ENCODE peak calls at places on chromosomes 7 and 10, in ten cellular contexts. One of them, this sample, is unnamed.

GRCh38 chr10:50331486-50331885 is 80.2 kb upstream of the ASAH2 start:
- DNase-seq in KG1: no peak
- DNase-seq in GM18507: no peak
- DNase-seq in EL: no peak
- DNase-seq in activated CD4-positive, alpha-beta T cell treated with anti-CD3 and anti-CD28 coated beads for 24 hours: no peak
- DNase-seq in NCI-H460: no peak
- DNase-seq in NCI-H1436: no peak
- DNase-seq in stimulated activated CD8-positive, alpha-beta memory T cell treated with anti-CD3 and anti-CD28 coated beads, Interleukin-4, amount 100 ng/mL, for 24 hours: no peak
- DNase-seq in brain microvascular endothelial cell: no peak
- DNase-seq in T-helper 2 cell treated with Interferon-gamma antibody and Interleukin-4, amounts not matched to agents 5 μg/mL and 100 μg/mL, for 36 hours: no peak
- DNase-seq in this sample: no peak

GRCh38 chr7:91543646-91544045 is 279.4 kb downstream of the FZD1 start:
- DNase-seq in NCI-H460: no peak
- DNase-seq in activated CD4-positive, alpha-beta T cell treated with anti-CD3 and anti-CD28 coated beads for 24 hours: no peak
- DNase-seq in KG1: no peak
- DNase-seq in GM18507: no peak
- DNase-seq in NCI-H1436: no peak
- DNase-seq in T-helper 2 cell treated with Interferon-gamma antibody and Interleukin-4, amounts not matched to agents 5 μg/mL and 100 μg/mL, for 36 hours: no peak
- DNase-seq in brain microvascular endothelial cell: no peak
- DNase-seq in EL: no peak
- DNase-seq in stimulated activated CD8-positive, alpha-beta memory T cell treated with anti-CD3 and anti-CD28 coated beads, Interleukin-4, amount 100 ng/mL, for 24 hours: no peak
- DNase-seq in this sample: no peak

GRCh38 chr7:73742753-73743641 is 4.4 kb upstream of the ABHD11 start:
- DNase-seq in NCI-H1436: peak
- DNase-seq in brain microvascular endothelial cell: no peak
- DNase-seq in NCI-H460: no peak
- DNase-seq in GM18507: no peak
- DNase-seq in KG1: no peak
- DNase-seq in EL: no peak
- DNase-seq in T-helper 2 cell treated with Interferon-gamma antibody and Interleukin-4, amounts not matched to agents 5 μg/mL and 100 μg/mL, for 36 hours: no peak
- DNase-seq in activated CD4-positive, alpha-beta T cell treated with anti-CD3 and anti-CD28 coated beads for 24 hours: no peak
- DNase-seq in stimulated activated CD8-positive, alpha-beta memory T cell treated with anti-CD3 and anti-CD28 coated beads, Interleukin-4, amount 100 ng/mL, for 24 hours: no peak
- DNase-seq in this sample: no peak

GRCh38 chr10:78523453-78523852 is 489.8 kb downstream of the RPS24 start:
- DNase-seq in brain microvascular endothelial cell: no peak
- DNase-seq in activated CD4-positive, alpha-beta T cell treated with anti-CD3 and anti-CD28 coated beads for 24 hours: no peak
- DNase-seq in T-helper 2 cell treated with Interferon-gamma antibody and Interleukin-4, amounts not matched to agents 5 μg/mL and 100 μg/mL, for 36 hours: no peak
- DNase-seq in NCI-H1436: no peak
- DNase-seq in NCI-H460: no peak
- DNase-seq in stimulated activated CD8-positive, alpha-beta memory T cell treated with anti-CD3 and anti-CD28 coated beads, Interleukin-4, amount 100 ng/mL, for 24 hours: no peak
- DNase-seq in KG1: no peak
- DNase-seq in EL: no peak
- DNase-seq in GM18507: no peak
- DNase-seq in this sample: no peak

GRCh38 chr10:100562806-100563293 is 27.1 kb downstream of the HIF1AN start:
- DNase-seq in EL: peak
- DNase-seq in brain microvascular endothelial cell: peak
- DNase-seq in NCI-H1436: no peak
- DNase-seq in NCI-H460: no peak
- DNase-seq in stimulated activated CD8-positive, alpha-beta memory T cell treated with anti-CD3 and anti-CD28 coated beads, Interleukin-4, amount 100 ng/mL, for 24 hours: no peak
- DNase-seq in GM18507: no peak
- DNase-seq in activated CD4-positive, alpha-beta T cell treated with anti-CD3 and anti-CD28 coated beads for 24 hours: no peak
- DNase-seq in T-helper 2 cell treated with Interferon-gamma antibody and Interleukin-4, amounts not matched to agents 5 μg/mL and 100 μg/mL, for 36 hours: no peak
- DNase-seq in KG1: no peak
- DNase-seq in this sample: peak

GRCh38 chr7:45484094-45484493 is 90.1 kb upstream of the ADCY1 start:
- DNase-seq in GM18507: no peak
- DNase-seq in T-helper 2 cell treated with Interferon-gamma antibody and Interleukin-4, amounts not matched to agents 5 μg/mL and 100 μg/mL, for 36 hours: no peak
- DNase-seq in EL: no peak
- DNase-seq in activated CD4-positive, alpha-beta T cell treated with anti-CD3 and anti-CD28 coated beads for 24 hours: no peak
- DNase-seq in KG1: no peak
- DNase-seq in stimulated activated CD8-positive, alpha-beta memory T cell treated with anti-CD3 and anti-CD28 coated beads, Interleukin-4, amount 100 ng/mL, for 24 hours: no peak
- DNase-seq in brain microvascular endothelial cell: no peak
- DNase-seq in NCI-H460: no peak
- DNase-seq in NCI-H1436: no peak
- DNase-seq in this sample: no peak

GRCh38 chr10:72171175-72171630 is 44.6 kb upstream of the ANAPC16 start:
- DNase-seq in NCI-H1436: no peak
- DNase-seq in EL: peak
- DNase-seq in KG1: no peak
- DNase-seq in T-helper 2 cell treated with Interferon-gamma antibody and Interleukin-4, amounts not matched to agents 5 μg/mL and 100 μg/mL, for 36 hours: no peak
- DNase-seq in GM18507: no peak
- DNase-seq in NCI-H460: peak
- DNase-seq in brain microvascular endothelial cell: peak
- DNase-seq in activated CD4-positive, alpha-beta T cell treated with anti-CD3 and anti-CD28 coated beads for 24 hours: no peak
- DNase-seq in stimulated activated CD8-positive, alpha-beta memory T cell treated with anti-CD3 and anti-CD28 coated beads, Interleukin-4, amount 100 ng/mL, for 24 hours: no peak
- DNase-seq in this sample: no peak

GRCh38 chr10:13331641-13332040 is 16.5 kb downstream of the SEPHS1 start:
- DNase-seq in GM18507: no peak
- DNase-seq in NCI-H460: no peak
- DNase-seq in activated CD4-positive, alpha-beta T cell treated with anti-CD3 and anti-CD28 coated beads for 24 hours: no peak
- DNase-seq in NCI-H1436: no peak
- DNase-seq in EL: peak
- DNase-seq in brain microvascular endothelial cell: peak
- DNase-seq in stimulated activated CD8-positive, alpha-beta memory T cell treated with anti-CD3 and anti-CD28 coated beads, Interleukin-4, amount 100 ng/mL, for 24 hours: no peak
- DNase-seq in KG1: no peak
- DNase-seq in T-helper 2 cell treated with Interferon-gamma antibody and Interleukin-4, amounts not matched to agents 5 μg/mL and 100 μg/mL, for 36 hours: no peak
- DNase-seq in this sample: no peak

GRCh38 chr10:43218206-43218950 is 48.5 kb downstream of the RASGEF1A start:
- DNase-seq in T-helper 2 cell treated with Interferon-gamma antibody and Interleukin-4, amounts not matched to agents 5 μg/mL and 100 μg/mL, for 36 hours: no peak
- DNase-seq in EL: no peak
- DNase-seq in GM18507: no peak
- DNase-seq in KG1: no peak
- DNase-seq in stimulated activated CD8-positive, alpha-beta memory T cell treated with anti-CD3 and anti-CD28 coated beads, Interleukin-4, amount 100 ng/mL, for 24 hours: no peak
- DNase-seq in brain microvascular endothelial cell: no peak
- DNase-seq in activated CD4-positive, alpha-beta T cell treated with anti-CD3 and anti-CD28 coated beads for 24 hours: no peak
- DNase-seq in NCI-H1436: no peak
- DNase-seq in NCI-H460: no peak
- DNase-seq in this sample: no peak

GRCh38 chr7:140160308-140160707 is 16.5 kb downstream of the KDM7A start:
- DNase-seq in NCI-H460: no peak
- DNase-seq in T-helper 2 cell treated with Interferon-gamma antibody and Interleukin-4, amounts not matched to agents 5 μg/mL and 100 μg/mL, for 36 hours: no peak
- DNase-seq in activated CD4-positive, alpha-beta T cell treated with anti-CD3 and anti-CD28 coated beads for 24 hours: no peak
- DNase-seq in KG1: no peak
- DNase-seq in GM18507: no peak
- DNase-seq in EL: no peak
- DNase-seq in NCI-H1436: no peak
- DNase-seq in brain microvascular endothelial cell: no peak
- DNase-seq in stimulated activated CD8-positive, alpha-beta memory T cell treated with anti-CD3 and anti-CD28 coated beads, Interleukin-4, amount 100 ng/mL, for 24 hours: no peak
- DNase-seq in this sample: no peak

GRCh38 chr7:2106920-2107319 is 125.8 kb downstream of the MAD1L1 start:
- DNase-seq in T-helper 2 cell treated with Interferon-gamma antibody and Interleukin-4, amounts not matched to agents 5 μg/mL and 100 μg/mL, for 36 hours: no peak
- DNase-seq in brain microvascular endothelial cell: peak
- DNase-seq in EL: peak
- DNase-seq in NCI-H1436: no peak
- DNase-seq in GM18507: no peak
- DNase-seq in NCI-H460: no peak
- DNase-seq in stimulated activated CD8-positive, alpha-beta memory T cell treated with anti-CD3 and anti-CD28 coated beads, Interleukin-4, amount 100 ng/mL, for 24 hours: no peak
- DNase-seq in KG1: no peak
- DNase-seq in activated CD4-positive, alpha-beta T cell treated with anti-CD3 and anti-CD28 coated beads for 24 hours: no peak
- DNase-seq in this sample: peak

GRCh38 chr10:86226801-86227201 is 139.8 kb downstream of the GRID1 start:
- DNase-seq in NCI-H460: no peak
- DNase-seq in EL: no peak
- DNase-seq in T-helper 2 cell treated with Interferon-gamma antibody and Interleukin-4, amounts not matched to agents 5 μg/mL and 100 μg/mL, for 36 hours: no peak
- DNase-seq in KG1: no peak
- DNase-seq in stimulated activated CD8-positive, alpha-beta memory T cell treated with anti-CD3 and anti-CD28 coated beads, Interleukin-4, amount 100 ng/mL, for 24 hours: no peak
- DNase-seq in activated CD4-positive, alpha-beta T cell treated with anti-CD3 and anti-CD28 coated beads for 24 hours: no peak
- DNase-seq in NCI-H1436: no peak
- DNase-seq in brain microvascular endothelial cell: no peak
- DNase-seq in GM18507: no peak
- DNase-seq in this sample: no peak

GRCh38 chr7:105161366-105161765 is 147.4 kb downstream of the KMT2E start:
- DNase-seq in activated CD4-positive, alpha-beta T cell treated with anti-CD3 and anti-CD28 coated beads for 24 hours: no peak
- DNase-seq in stimulated activated CD8-positive, alpha-beta memory T cell treated with anti-CD3 and anti-CD28 coated beads, Interleukin-4, amount 100 ng/mL, for 24 hours: no peak
- DNase-seq in NCI-H460: no peak
- DNase-seq in KG1: no peak
- DNase-seq in GM18507: no peak
- DNase-seq in EL: no peak
- DNase-seq in brain microvascular endothelial cell: no peak
- DNase-seq in T-helper 2 cell treated with Interferon-gamma antibody and Interleukin-4, amounts not matched to agents 5 μg/mL and 100 μg/mL, for 36 hours: no peak
- DNase-seq in NCI-H1436: no peak
- DNase-seq in this sample: no peak

GRCh38 chr10:116536810-116537209 is 8.9 kb upstream of the PNLIP start:
- DNase-seq in activated CD4-positive, alpha-beta T cell treated with anti-CD3 and anti-CD28 coated beads for 24 hours: no peak
- DNase-seq in EL: no peak
- DNase-seq in NCI-H460: no peak
- DNase-seq in NCI-H1436: no peak
- DNase-seq in T-helper 2 cell treated with Interferon-gamma antibody and Interleukin-4, amounts not matched to agents 5 μg/mL and 100 μg/mL, for 36 hours: no peak
- DNase-seq in KG1: no peak
- DNase-seq in brain microvascular endothelial cell: no peak
- DNase-seq in stimulated activated CD8-positive, alpha-beta memory T cell treated with anti-CD3 and anti-CD28 coated beads, Interleukin-4, amount 100 ng/mL, for 24 hours: no peak
- DNase-seq in GM18507: no peak
- DNase-seq in this sample: no peak

GRCh38 chr10:7571992-7572391 is 94.8 kb downstream of the ITIH5 start:
- DNase-seq in EL: no peak
- DNase-seq in GM18507: no peak
- DNase-seq in T-helper 2 cell treated with Interferon-gamma antibody and Interleukin-4, amounts not matched to agents 5 μg/mL and 100 μg/mL, for 36 hours: no peak
- DNase-seq in brain microvascular endothelial cell: no peak
- DNase-seq in NCI-H1436: no peak
- DNase-seq in stimulated activated CD8-positive, alpha-beta memory T cell treated with anti-CD3 and anti-CD28 coated beads, Interleukin-4, amount 100 ng/mL, for 24 hours: no peak
- DNase-seq in NCI-H460: no peak
- DNase-seq in activated CD4-positive, alpha-beta T cell treated with anti-CD3 and anti-CD28 coated beads for 24 hours: no peak
- DNase-seq in KG1: no peak
- DNase-seq in this sample: no peak

GRCh38 chr7:13042605-13043236 is 355.3 kb downstream of the ARL4A start:
- DNase-seq in KG1: no peak
- DNase-seq in activated CD4-positive, alpha-beta T cell treated with anti-CD3 and anti-CD28 coated beads for 24 hours: no peak
- DNase-seq in stimulated activated CD8-positive, alpha-beta memory T cell treated with anti-CD3 and anti-CD28 coated beads, Interleukin-4, amount 100 ng/mL, for 24 hours: no peak
- DNase-seq in NCI-H460: no peak
- DNase-seq in NCI-H1436: no peak
- DNase-seq in T-helper 2 cell treated with Interferon-gamma antibody and Interleukin-4, amounts not matched to agents 5 μg/mL and 100 μg/mL, for 36 hours: no peak
- DNase-seq in GM18507: no peak
- DNase-seq in brain microvascular endothelial cell: peak
- DNase-seq in EL: peak
- DNase-seq in this sample: no peak

GRCh38 chr10:27646194-27646593 is 99.4 kb downstream of the MKX start:
- DNase-seq in brain microvascular endothelial cell: no peak
- DNase-seq in T-helper 2 cell treated with Interferon-gamma antibody and Interleukin-4, amounts not matched to agents 5 μg/mL and 100 μg/mL, for 36 hours: no peak
- DNase-seq in EL: peak
- DNase-seq in activated CD4-positive, alpha-beta T cell treated with anti-CD3 and anti-CD28 coated beads for 24 hours: no peak
- DNase-seq in NCI-H460: no peak
- DNase-seq in GM18507: no peak
- DNase-seq in NCI-H1436: no peak
- DNase-seq in KG1: no peak
- DNase-seq in stimulated activated CD8-positive, alpha-beta memory T cell treated with anti-CD3 and anti-CD28 coated beads, Interleukin-4, amount 100 ng/mL, for 24 hours: no peak
- DNase-seq in this sample: no peak

GRCh38 chr7:126727930-126728331 is 524.8 kb downstream of the GRM8 start:
- DNase-seq in KG1: no peak
- DNase-seq in brain microvascular endothelial cell: peak
- DNase-seq in NCI-H460: peak
- DNase-seq in T-helper 2 cell treated with Interferon-gamma antibody and Interleukin-4, amounts not matched to agents 5 μg/mL and 100 μg/mL, for 36 hours: no peak
- DNase-seq in EL: peak
- DNase-seq in NCI-H1436: no peak
- DNase-seq in activated CD4-positive, alpha-beta T cell treated with anti-CD3 and anti-CD28 coated beads for 24 hours: no peak
- DNase-seq in GM18507: no peak
- DNase-seq in stimulated activated CD8-positive, alpha-beta memory T cell treated with anti-CD3 and anti-CD28 coated beads, Interleukin-4, amount 100 ng/mL, for 24 hours: no peak
- DNase-seq in this sample: no peak

GRCh38 chr10:89302628-89303027 is 782 bp downstream of the IFIT2 start:
- DNase-seq in EL: peak
- DNase-seq in KG1: no peak
- DNase-seq in T-helper 2 cell treated with Interferon-gamma antibody and Interleukin-4, amounts not matched to agents 5 μg/mL and 100 μg/mL, for 36 hours: no peak
- DNase-seq in NCI-H460: no peak
- DNase-seq in stimulated activated CD8-positive, alpha-beta memory T cell treated with anti-CD3 and anti-CD28 coated beads, Interleukin-4, amount 100 ng/mL, for 24 hours: no peak
- DNase-seq in activated CD4-positive, alpha-beta T cell treated with anti-CD3 and anti-CD28 coated beads for 24 hours: no peak
- DNase-seq in brain microvascular endothelial cell: no peak
- DNase-seq in NCI-H1436: no peak
- DNase-seq in GM18507: no peak
- DNase-seq in this sample: no peak

GRCh38 chr10:84523509-84523908 is 195.1 kb downstream of the CCSER2 start:
- DNase-seq in stimulated activated CD8-positive, alpha-beta memory T cell treated with anti-CD3 and anti-CD28 coated beads, Interleukin-4, amount 100 ng/mL, for 24 hours: no peak
- DNase-seq in T-helper 2 cell treated with Interferon-gamma antibody and Interleukin-4, amounts not matched to agents 5 μg/mL and 100 μg/mL, for 36 hours: no peak
- DNase-seq in NCI-H460: no peak
- DNase-seq in NCI-H1436: no peak
- DNase-seq in KG1: no peak
- DNase-seq in brain microvascular endothelial cell: no peak
- DNase-seq in EL: no peak
- DNase-seq in activated CD4-positive, alpha-beta T cell treated with anti-CD3 and anti-CD28 coated beads for 24 hours: no peak
- DNase-seq in GM18507: no peak
- DNase-seq in this sample: peak

GRCh38 chr10:118963963-118964362 is 65.6 kb upstream of the NANOS1 start:
- DNase-seq in KG1: no peak
- DNase-seq in activated CD4-positive, alpha-beta T cell treated with anti-CD3 and anti-CD28 coated beads for 24 hours: no peak
- DNase-seq in NCI-H460: no peak
- DNase-seq in NCI-H1436: no peak
- DNase-seq in T-helper 2 cell treated with Interferon-gamma antibody and Interleukin-4, amounts not matched to agents 5 μg/mL and 100 μg/mL, for 36 hours: no peak
- DNase-seq in brain microvascular endothelial cell: no peak
- DNase-seq in GM18507: no peak
- DNase-seq in stimulated activated CD8-positive, alpha-beta memory T cell treated with anti-CD3 and anti-CD28 coated beads, Interleukin-4, amount 100 ng/mL, for 24 hours: no peak
- DNase-seq in EL: no peak
- DNase-seq in this sample: no peak

GRCh38 chr10:1163204-1163660 is 107.0 kb downstream of the WDR37 start:
- DNase-seq in stimulated activated CD8-positive, alpha-beta memory T cell treated with anti-CD3 and anti-CD28 coated beads, Interleukin-4, amount 100 ng/mL, for 24 hours: no peak
- DNase-seq in NCI-H1436: no peak
- DNase-seq in activated CD4-positive, alpha-beta T cell treated with anti-CD3 and anti-CD28 coated beads for 24 hours: no peak
- DNase-seq in EL: no peak
- DNase-seq in T-helper 2 cell treated with Interferon-gamma antibody and Interleukin-4, amounts not matched to agents 5 μg/mL and 100 μg/mL, for 36 hours: no peak
- DNase-seq in KG1: no peak
- DNase-seq in GM18507: no peak
- DNase-seq in NCI-H460: no peak
- DNase-seq in brain microvascular endothelial cell: no peak
- DNase-seq in this sample: peak

GRCh38 chr10:103447187-103447586 is 5.0 kb downstream of the CALHM2 start:
- DNase-seq in T-helper 2 cell treated with Interferon-gamma antibody and Interleukin-4, amounts not matched to agents 5 μg/mL and 100 μg/mL, for 36 hours: no peak
- DNase-seq in EL: no peak
- DNase-seq in stimulated activated CD8-positive, alpha-beta memory T cell treated with anti-CD3 and anti-CD28 coated beads, Interleukin-4, amount 100 ng/mL, for 24 hours: no peak
- DNase-seq in NCI-H460: no peak
- DNase-seq in KG1: no peak
- DNase-seq in NCI-H1436: no peak
- DNase-seq in GM18507: no peak
- DNase-seq in brain microvascular endothelial cell: no peak
- DNase-seq in activated CD4-positive, alpha-beta T cell treated with anti-CD3 and anti-CD28 coated beads for 24 hours: no peak
- DNase-seq in this sample: no peak

GRCh38 chr7:18201349-18201748 is 173.7 kb upstream of the PRPS1L1 start:
- DNase-seq in GM18507: no peak
- DNase-seq in KG1: no peak
- DNase-seq in NCI-H460: no peak
- DNase-seq in stimulated activated CD8-positive, alpha-beta memory T cell treated with anti-CD3 and anti-CD28 coated beads, Interleukin-4, amount 100 ng/mL, for 24 hours: no peak
- DNase-seq in EL: no peak
- DNase-seq in NCI-H1436: no peak
- DNase-seq in brain microvascular endothelial cell: no peak
- DNase-seq in T-helper 2 cell treated with Interferon-gamma antibody and Interleukin-4, amounts not matched to agents 5 μg/mL and 100 μg/mL, for 36 hours: no peak
- DNase-seq in activated CD4-positive, alpha-beta T cell treated with anti-CD3 and anti-CD28 coated beads for 24 hours: no peak
- DNase-seq in this sample: no peak

GRCh38 chr10:95388539-95388938 is 97.7 kb upstream of the PDLIM1 start:
- DNase-seq in T-helper 2 cell treated with Interferon-gamma antibody and Interleukin-4, amounts not matched to agents 5 μg/mL and 100 μg/mL, for 36 hours: no peak
- DNase-seq in EL: no peak
- DNase-seq in brain microvascular endothelial cell: no peak
- DNase-seq in KG1: no peak
- DNase-seq in NCI-H1436: no peak
- DNase-seq in NCI-H460: no peak
- DNase-seq in stimulated activated CD8-positive, alpha-beta memory T cell treated with anti-CD3 and anti-CD28 coated beads, Interleukin-4, amount 100 ng/mL, for 24 hours: no peak
- DNase-seq in activated CD4-positive, alpha-beta T cell treated with anti-CD3 and anti-CD28 coated beads for 24 hours: no peak
- DNase-seq in GM18507: no peak
- DNase-seq in this sample: no peak

GRCh38 chr10:71729023-71729649 is 9.6 kb upstream of the C10orf105 start:
- DNase-seq in KG1: peak
- DNase-seq in NCI-H460: peak
- DNase-seq in stimulated activated CD8-positive, alpha-beta memory T cell treated with anti-CD3 and anti-CD28 coated beads, Interleukin-4, amount 100 ng/mL, for 24 hours: no peak
- DNase-seq in brain microvascular endothelial cell: no peak
- DNase-seq in EL: peak
- DNase-seq in NCI-H1436: peak
- DNase-seq in activated CD4-positive, alpha-beta T cell treated with anti-CD3 and anti-CD28 coated beads for 24 hours: no peak
- DNase-seq in T-helper 2 cell treated with Interferon-gamma antibody and Interleukin-4, amounts not matched to agents 5 μg/mL and 100 μg/mL, for 36 hours: no peak
- DNase-seq in GM18507: no peak
- DNase-seq in this sample: peak

GRCh38 chr7:97377713-97378112 is 260.2 kb downstream of the SDHAF3 start:
- DNase-seq in GM18507: no peak
- DNase-seq in brain microvascular endothelial cell: no peak
- DNase-seq in NCI-H1436: no peak
- DNase-seq in T-helper 2 cell treated with Interferon-gamma antibody and Interleukin-4, amounts not matched to agents 5 μg/mL and 100 μg/mL, for 36 hours: no peak
- DNase-seq in KG1: no peak
- DNase-seq in activated CD4-positive, alpha-beta T cell treated with anti-CD3 and anti-CD28 coated beads for 24 hours: no peak
- DNase-seq in stimulated activated CD8-positive, alpha-beta memory T cell treated with anti-CD3 and anti-CD28 coated beads, Interleukin-4, amount 100 ng/mL, for 24 hours: no peak
- DNase-seq in EL: no peak
- DNase-seq in NCI-H460: no peak
- DNase-seq in this sample: no peak

GRCh38 chr7:112104153-112104552 is 102.0 kb downstream of the DOCK4 start:
- DNase-seq in stimulated activated CD8-positive, alpha-beta memory T cell treated with anti-CD3 and anti-CD28 coated beads, Interleukin-4, amount 100 ng/mL, for 24 hours: no peak
- DNase-seq in GM18507: no peak
- DNase-seq in KG1: no peak
- DNase-seq in NCI-H1436: no peak
- DNase-seq in T-helper 2 cell treated with Interferon-gamma antibody and Interleukin-4, amounts not matched to agents 5 μg/mL and 100 μg/mL, for 36 hours: no peak
- DNase-seq in brain microvascular endothelial cell: no peak
- DNase-seq in activated CD4-positive, alpha-beta T cell treated with anti-CD3 and anti-CD28 coated beads for 24 hours: no peak
- DNase-seq in EL: no peak
- DNase-seq in NCI-H460: no peak
- DNase-seq in this sample: no peak